ENCODE peak calls at places on chromosomes 6 and 20, in seven cellular contexts. K is CD8-positive, alpha-beta T cell; M is A673; Z is neural progenitor cell; G is endodermal cell; Q is left lung; Y is IMR-90. F is an unnamed sample. For H3K4me1 and H3K27me3, the result is how much of the 10 kb centered on the place peaks cover.

GRCh38 chr20:8132632-8133587 is 844 bp downstream of the PLCB1 start:
- DNase-seq in K (peak), Z (peak), M (no peak), G (peak), Q (peak), Y (no peak), F (no peak)

GRCh38 chr6:30882764-30883475 is 1.4 kb upstream of the DDR1 start:
- DNase-seq in Y (no peak), Q (peak), G (peak), M (no peak), K (no peak), Z (peak), F (no peak)

GRCh38 chr20:8326899-8327298 is 194.8 kb downstream of the PLCB1 start:
- DNase-seq in Z (no peak), Q (no peak), K (no peak), G (no peak), M (no peak), Y (no peak), F (no peak)

GRCh38 chr6:8478418-8478817 is 43.1 kb upstream of the SLC35B3 start:
- DNase-seq in Y (no peak), Q (no peak), M (no peak), Z (no peak), K (no peak), G (no peak), F (no peak)

GRCh38 chr6:121748850-121749249 is 313.4 kb downstream of the GJA1 start:
- DNase-seq in M (peak), K (no peak), G (peak), Y (no peak), Z (peak), Q (no peak), F (no peak)

GRCh38 chr6:25777031-25777430 is 22.5 kb downstream of the SLC17A4 start:
- DNase-seq in M (no peak), Z (no peak), K (no peak), Q (no peak), G (no peak), Y (no peak), F (no peak)

GRCh38 chr6:132929141-132929540 is 114.8 kb downstream of the RPS12 start:
- DNase-seq in M (no peak), G (no peak), Q (no peak), Y (peak), Z (no peak), K (no peak), F (no peak)

GRCh38 chr6:15317934-15318902 is 72.3 kb downstream of the JARID2 start:
- DNase-seq in Z (peak), M (peak), K (no peak), Y (peak), Q (no peak), G (peak), F (no peak)

GRCh38 chr6:113381957-113382356 is 475.2 kb upstream of the MARCKS start:
- DNase-seq in Z (no peak), Q (no peak), G (no peak), Y (peak), K (no peak), M (peak), F (no peak)

GRCh38 chr6:109349419-109349987 is 32.8 kb downstream of the CD164 start:
- DNase-seq in M (peak), Q (no peak), Y (peak), G (no peak), Z (no peak), K (no peak), F (no peak)

GRCh38 chr20:12207875-12208274 is 290.2 kb downstream of the BTBD3 start:
- DNase-seq in Y (peak), Q (no peak), K (no peak), G (peak), M (peak), Z (peak), F (no peak)

GRCh38 chr20:3313681-3314080 is 74.7 kb upstream of the SLC4A11 start:
- DNase-seq in Q (no peak), G (no peak), M (no peak), Y (no peak), Z (no peak), K (no peak), F (no peak)

GRCh38 chr6:36147294-36147693 is 17.0 kb downstream of the MAPK13 start:
- DNase-seq in Y (no peak), M (no peak), Q (peak), K (no peak), G (no peak), Z (no peak), F (no peak)

GRCh38 chr20:5642155-5642981 is 107.8 kb upstream of the SHLD1 start:
- DNase-seq in Z (no peak), G (no peak), M (peak), Y (no peak), K (no peak), Q (peak), F (no peak)

GRCh38 chr6:105691064-105691463 is 288.2 kb upstream of the PREP start:
- DNase-seq in G (no peak), Z (no peak), Q (no peak), Y (no peak), M (no peak), K (no peak), F (no peak)

GRCh38 chr6:110897433-110897832 is 22.8 kb downstream of the AMD1 start:
- DNase-seq in M (no peak), Q (no peak), G (no peak), Z (no peak), K (no peak), Y (peak), F (no peak)

GRCh38 chr6:65876668-65877067 is 169.6 kb upstream of the EYS start:
- DNase-seq in K (no peak), Q (no peak), Y (no peak), G (no peak), M (no peak), Z (no peak), F (no peak)

GRCh38 chr20:37649017-37649416 is 44.8 kb upstream of the CTNNBL1 start:
- DNase-seq in Z (no peak), K (no peak), G (no peak), Y (no peak), M (no peak), Q (no peak), F (no peak)

GRCh38 chr20:46903256-46903655 is 8.6 kb downstream of the EYA2 start:
- DNase-seq in Z (peak), Y (no peak), G (no peak), M (no peak), Q (no peak), K (no peak), F (no peak)

GRCh38 chr20:43751167-43752050 is 24.6 kb upstream of the GTSF1L start:
- DNase-seq in Z (no peak), K (no peak), Q (no peak), Y (peak), G (no peak), M (no peak), F (no peak)

GRCh38 chr20:50663095-50663821 is 28.1 kb downstream of the RIPOR3 start:
- DNase-seq in Z (no peak), K (no peak), Y (no peak), M (no peak), Q (no peak), G (peak), F (no peak)

GRCh38 chr6:138692058-138692977 is 81.3 kb upstream of the CCDC28A start:
- DNase-seq in Y (peak), Q (peak), M (peak), Z (peak), G (peak), K (peak), F (no peak)

GRCh38 chr20:25483431-25484132 is 76.1 kb downstream of the GINS1 start:
- DNase-seq in G (no peak), M (no peak), Z (no peak), Q (no peak), K (no peak), Y (no peak), F (no peak)

GRCh38 chr20:52279667-52280180 is 88.1 kb upstream of the ZFP64 start:
- DNase-seq in Z (no peak), Y (no peak), K (no peak), Q (no peak), G (no peak), M (peak), F (no peak)

GRCh38 chr6:54283877-54284860 is 24.1 kb upstream of the TINAG start:
- DNase-seq in M (no peak), G (no peak), K (no peak), Y (peak), Q (no peak), Z (no peak), F (no peak)

GRCh38 chr20:58344741-58345140 is 35.2 kb downstream of the RAB22A start:
- DNase-seq in Z (no peak), G (no peak), Q (no peak), Y (peak), K (no peak), M (no peak), F (no peak)
- H3K4me1 ChIP-seq in Z (under half), G (under half), Q (under half), Y (under half), K (under half), M (under half), F (under half)

DNA sequence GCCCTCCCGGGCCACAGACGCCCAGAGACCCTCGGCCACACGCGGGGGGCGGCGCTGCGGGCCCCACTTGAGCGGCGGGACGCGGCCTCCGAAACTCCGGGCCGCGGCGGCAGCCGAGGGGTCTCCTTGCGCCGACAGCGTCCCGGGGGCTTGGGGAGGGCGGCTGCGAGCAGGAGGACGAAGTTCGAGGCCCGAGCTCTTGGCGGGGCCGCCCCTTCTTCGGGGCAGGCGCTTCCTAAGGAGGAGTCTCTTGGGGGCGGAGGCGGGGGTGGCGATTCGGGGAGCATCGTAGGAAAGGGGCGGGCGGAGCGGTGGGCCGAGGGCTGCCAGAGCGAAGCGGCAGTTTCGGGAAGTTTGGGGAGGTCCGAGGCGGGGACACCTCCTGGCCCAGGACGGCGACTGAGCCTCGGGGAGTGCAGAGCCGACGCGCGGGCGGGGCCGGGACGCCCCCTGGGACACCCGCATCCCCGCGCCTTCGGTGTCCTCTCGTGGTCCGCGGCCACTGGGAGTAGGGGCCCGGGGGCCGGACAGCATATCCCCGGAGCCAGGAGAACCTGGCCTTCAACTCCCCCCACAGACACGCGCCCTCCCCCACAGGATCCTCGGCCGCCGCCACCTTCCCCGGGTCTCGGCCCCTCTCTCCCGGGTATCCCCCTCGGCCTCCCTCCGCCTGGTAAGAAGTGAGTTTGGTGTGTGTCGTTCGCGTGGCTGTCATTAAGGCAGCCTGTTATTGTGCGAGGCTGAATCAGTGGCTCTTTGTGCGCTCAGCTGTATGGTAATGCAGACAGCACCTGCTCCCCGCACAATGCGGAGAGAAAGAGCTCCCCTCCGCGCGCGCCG is 613 bp upstream of the DLL1 start:
- DNase-seq in Q (no peak), Y (no peak), G (peak), M (peak), K (peak), Z (peak), F (no peak)
- H3K27me3 ChIP-seq in Q (half or more), Y (half or more), G (half or more), M (half or more), K (under half), Z (half or more), F (under half)

GRCh38 chr20:49270177-49270576 is 7.7 kb downstream of the ZNFX1 start:
- DNase-seq in Z (no peak), K (no peak), Q (no peak), M (no peak), Y (peak), G (no peak), F (no peak)

GRCh38 chr20:49272654-49273053 is 5.2 kb downstream of the ZNFX1 start:
- DNase-seq in G (no peak), Q (no peak), Y (no peak), Z (no peak), K (no peak), M (no peak), F (no peak)

GRCh38 chr20:49270736-49271135 is 7.1 kb downstream of the ZNFX1 start:
- DNase-seq in M (no peak), Q (no peak), Y (no peak), Z (no peak), G (no peak), K (no peak), F (no peak)

GRCh38 chr20:49267327-49267726 is 10.5 kb downstream of the ZNFX1 start:
- DNase-seq in K (no peak), M (no peak), Q (no peak), Z (no peak), G (no peak), Y (no peak), F (no peak)

DNA sequence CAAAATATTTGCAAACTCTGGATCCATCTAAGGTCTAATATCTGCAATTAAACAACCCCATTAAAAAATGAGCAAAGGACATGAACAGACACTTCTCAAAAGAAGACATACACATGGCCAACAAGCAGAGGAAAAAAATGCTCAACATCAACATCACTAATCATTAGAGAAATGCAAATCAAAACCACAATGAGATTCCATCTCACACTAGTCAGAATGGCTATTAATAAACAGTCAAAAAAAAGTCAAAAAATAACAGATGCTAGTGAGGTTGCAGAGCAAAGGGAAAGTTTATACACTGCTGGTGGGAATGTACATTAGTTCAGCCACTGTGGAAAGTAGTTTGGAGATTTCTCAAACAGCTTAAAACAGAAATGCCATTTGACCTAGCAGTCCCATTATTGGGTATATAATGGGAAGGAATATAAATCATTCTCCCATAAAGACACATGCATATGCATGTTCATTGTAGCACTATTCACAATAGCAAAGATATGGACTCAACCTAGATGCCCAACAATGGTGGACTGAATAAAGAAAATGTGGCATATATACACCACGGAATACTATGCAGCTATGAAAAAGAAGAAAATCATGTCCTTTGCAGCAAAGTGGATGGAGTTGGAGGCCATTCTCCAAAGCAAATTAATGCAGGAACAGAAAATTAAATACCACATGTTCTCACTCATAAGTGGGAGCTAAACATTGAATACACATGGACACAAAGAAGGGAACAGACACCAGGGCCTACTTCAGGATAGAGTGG is 9.1 kb downstream of the ZNFX1 start:
- DNase-seq in G (no peak), M (no peak), Q (no peak), Y (peak), Z (no peak), K (no peak), F (no peak)
- H3K4me1 ChIP-seq in G (under half), M (under half), Q (half or more), Y (under half), Z (under half), K (under half), F (under half)

GRCh38 chr6:27297857-27298730 is 14.0 kb downstream of the POM121L2 start:
- DNase-seq in Q (no peak), Y (peak), K (no peak), M (peak), G (peak), Z (peak), F (no peak)
- H3K27me3 ChIP-seq in Q (half or more), Y (under half), K (half or more), M (under half), G (under half), Z (half or more), F (half or more)